ENCODE peak calls at places on chromosomes 3 and 15, in eight cellular contexts. A, M, I, D, R, X, E and W are unnamed samples.

GRCh38 chr3:14393440-14394111 is 8.8 kb upstream of the SLC6A6 start:
- DNase-seq in A (no peak), M (no peak), I (no peak), D (no peak), R (no peak), X (no peak), E (peak), W (no peak)

GRCh38 chr15:33296856-33297255 is 13.9 kb upstream of the RYR3 start:
- DNase-seq in A (no peak), M (no peak), I (no peak), D (no peak), R (no peak), X (no peak), E (no peak), W (no peak)

GRCh38 chr3:72391659-72392058 is 456.6 kb downstream of the SHQ1 start:
- DNase-seq in A (no peak), M (no peak), I (no peak), D (no peak), R (no peak), X (no peak), E (no peak), W (no peak)

GRCh38 chr3:99969133-99969532 is 145.2 kb downstream of the FILIP1L start:
- DNase-seq in A (no peak), M (no peak), I (no peak), D (no peak), R (no peak), X (no peak), E (no peak), W (no peak)

GRCh38 chr3:194380300-194380699 is 10.8 kb upstream of the LRRC15 start:
- DNase-seq in A (no peak), M (no peak), I (peak), D (no peak), R (no peak), X (no peak), E (no peak), W (no peak)

GRCh38 chr3:58163234-58163633 is 47.5 kb downstream of the DNASE1L3 start:
- DNase-seq in A (peak), M (no peak), I (no peak), D (peak), R (no peak), X (peak), E (no peak), W (no peak)

GRCh38 chr15:60575995-60576394 is 97.1 kb upstream of the ICE2 start:
- DNase-seq in A (no peak), M (no peak), I (no peak), D (no peak), R (no peak), X (no peak), E (peak), W (no peak)

GRCh38 chr3:179410999-179411398 is 40.3 kb downstream of the GNB4 start:
- DNase-seq in A (no peak), M (no peak), I (no peak), D (no peak), R (no peak), X (no peak), E (no peak), W (no peak)

GRCh38 chr3:31404871-31405270 is 127.9 kb upstream of the STT3B start:
- DNase-seq in A (no peak), M (no peak), I (no peak), D (no peak), R (no peak), X (no peak), E (no peak), W (no peak)

GRCh38 chr15:52076889-52077781 is 35.4 kb downstream of the BCL2L10 start:
- DNase-seq in A (no peak), M (no peak), I (no peak), D (peak), R (peak), X (no peak), E (peak), W (no peak)

GRCh38 chr3:87209115-87209514 is 18.0 kb upstream of the CHMP2B start:
- DNase-seq in A (no peak), M (no peak), I (no peak), D (no peak), R (no peak), X (no peak), E (no peak), W (no peak)

DNA sequence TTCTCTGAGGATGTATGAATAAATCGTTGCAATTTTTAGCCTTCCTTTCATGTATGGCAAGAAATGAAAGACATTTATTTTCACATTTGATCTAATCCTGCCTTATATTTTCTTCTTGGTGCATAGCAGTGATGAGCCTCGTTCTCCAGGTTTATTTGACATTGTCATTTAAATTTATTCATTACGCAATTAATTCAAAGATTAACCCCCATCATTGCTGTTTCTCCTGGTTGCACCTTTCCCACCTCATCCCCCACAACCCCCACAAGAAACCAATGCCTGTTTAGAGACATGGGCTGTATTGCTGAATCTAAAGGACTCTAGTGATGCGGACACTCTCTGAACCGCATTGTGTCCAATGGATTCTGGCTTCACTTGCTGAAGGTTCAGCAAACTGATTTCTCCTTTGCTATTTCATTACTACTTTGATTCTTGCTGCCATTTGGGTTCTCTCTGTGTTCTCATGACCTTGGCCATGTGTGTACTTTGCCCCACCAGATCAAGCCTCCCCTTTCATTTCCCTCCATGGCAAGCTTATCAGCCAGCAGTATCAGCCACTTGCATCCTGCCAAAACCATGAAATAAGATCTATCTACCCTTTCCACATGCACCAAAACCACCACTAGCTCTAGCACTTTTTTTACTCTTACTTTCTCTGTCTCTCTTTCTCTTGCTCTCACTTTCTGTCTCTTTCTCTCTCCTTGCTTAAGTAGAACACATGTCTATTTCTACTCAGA is 382.7 kb downstream of the GBE1 start:
- DNase-seq in A (no peak), M (no peak), I (no peak), D (no peak), R (no peak), X (no peak), E (no peak), W (no peak)
- H3K4me3 ChIP-seq in A (no peak), M (no peak), I (no peak), D (no peak), R (no peak), X (no peak), E (no peak), W (no peak)

DNA sequence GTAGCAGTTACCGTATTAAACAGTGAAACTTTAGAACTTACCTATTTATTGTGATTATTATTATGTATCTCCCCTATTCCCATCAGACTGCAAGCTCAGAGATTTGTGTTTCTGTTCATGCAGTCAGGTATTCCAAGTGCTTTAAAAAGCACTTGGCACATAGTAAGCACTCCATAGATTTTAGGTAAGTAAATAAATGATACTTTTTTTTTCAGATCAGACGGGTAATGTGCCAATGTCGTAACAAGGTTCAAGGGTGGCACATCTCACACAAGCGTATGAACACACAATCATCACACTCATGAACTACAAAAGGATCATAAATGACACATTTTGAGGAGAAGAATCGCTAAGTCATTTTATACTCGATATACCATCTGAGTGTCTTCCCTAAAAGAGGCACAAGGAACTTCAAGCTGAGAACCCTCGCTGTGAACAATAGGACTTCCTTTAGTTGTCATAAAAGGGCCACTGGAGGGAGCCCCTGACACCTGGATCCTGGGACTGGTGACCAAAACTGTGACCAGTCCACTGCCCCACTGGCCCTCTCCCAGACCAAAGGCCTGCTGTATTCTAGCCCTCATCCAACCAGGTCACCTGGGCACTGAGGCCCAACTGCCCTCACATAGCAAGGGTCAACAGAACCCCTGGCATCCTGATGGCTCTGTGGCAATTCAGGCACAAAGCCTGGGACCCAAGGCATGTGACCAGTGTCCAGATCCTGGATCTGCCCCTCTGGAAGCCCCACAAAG is 32.1 kb downstream of the KIF9 start:
- DNase-seq in A (no peak), M (peak), I (peak), D (peak), R (peak), X (peak), E (peak), W (no peak)
- TF ChIP-seq CTCF in A (peak), M (peak), I (no peak), D (peak), R (no peak), X (peak), E (peak), W (peak)

GRCh38 chr15:56805466-56806146 is 72.3 kb upstream of the ZNF280D start:
- DNase-seq in A (peak), M (peak), I (no peak), D (peak), R (no peak), X (no peak), E (peak), W (peak)
- H3K4me3 ChIP-seq in A (peak), M (peak), I (peak), D (no peak), R (no peak), X (no peak), E (no peak), W (peak)

GRCh38 chr3:160577093-160577492 is 11.7 kb upstream of the KPNA4 start:
- DNase-seq in A (no peak), M (no peak), I (no peak), D (no peak), R (no peak), X (no peak), E (no peak), W (no peak)

GRCh38 chr3:160574636-160575035 is 9.3 kb upstream of the KPNA4 start:
- DNase-seq in A (no peak), M (no peak), I (no peak), D (no peak), R (no peak), X (no peak), E (no peak), W (no peak)

GRCh38 chr3:160576621-160577020 is 11.2 kb upstream of the KPNA4 start:
- DNase-seq in A (no peak), M (no peak), I (no peak), D (no peak), R (no peak), X (no peak), E (no peak), W (no peak)

GRCh38 chr3:160575589-160575988 is 10.2 kb upstream of the KPNA4 start:
- DNase-seq in A (no peak), M (no peak), I (no peak), D (no peak), R (no peak), X (no peak), E (no peak), W (no peak)

DNA sequence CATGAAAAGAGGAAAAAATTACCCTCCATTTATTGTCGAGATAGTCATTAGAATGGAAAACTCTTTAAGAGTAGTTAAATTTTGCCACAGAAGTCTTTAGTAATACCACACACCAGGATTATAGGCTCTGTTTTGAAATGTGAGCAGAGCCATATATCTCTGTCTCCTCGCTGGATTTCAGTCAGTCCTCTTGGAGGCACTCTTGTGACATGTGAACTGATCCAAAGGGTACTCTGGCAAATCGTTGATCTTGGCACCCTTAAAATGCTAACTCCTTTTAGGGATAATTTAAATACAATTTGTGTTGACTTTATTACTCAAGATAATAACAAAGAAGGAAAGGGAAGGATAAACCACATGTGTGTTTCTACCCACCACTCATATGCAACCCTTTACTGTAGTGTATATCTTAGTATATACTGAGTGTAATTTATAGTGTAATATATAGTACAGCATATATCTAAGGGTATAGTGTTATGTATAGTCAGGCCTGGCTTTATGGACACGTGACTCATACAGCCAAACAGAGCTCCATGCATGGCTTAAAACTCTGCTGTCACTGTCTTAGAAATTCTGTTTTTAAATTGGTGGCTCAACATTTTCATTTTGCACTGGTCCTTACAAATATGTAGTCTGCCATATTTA is 12.3 kb upstream of the KPNA4 start:
- DNase-seq in A (no peak), M (peak), I (no peak), D (peak), R (no peak), X (no peak), E (peak), W (peak)
- TF ChIP-seq CTCF in A (peak), M (peak), I (no peak), D (no peak), R (no peak), X (no peak), E (peak), W (peak)

DNA sequence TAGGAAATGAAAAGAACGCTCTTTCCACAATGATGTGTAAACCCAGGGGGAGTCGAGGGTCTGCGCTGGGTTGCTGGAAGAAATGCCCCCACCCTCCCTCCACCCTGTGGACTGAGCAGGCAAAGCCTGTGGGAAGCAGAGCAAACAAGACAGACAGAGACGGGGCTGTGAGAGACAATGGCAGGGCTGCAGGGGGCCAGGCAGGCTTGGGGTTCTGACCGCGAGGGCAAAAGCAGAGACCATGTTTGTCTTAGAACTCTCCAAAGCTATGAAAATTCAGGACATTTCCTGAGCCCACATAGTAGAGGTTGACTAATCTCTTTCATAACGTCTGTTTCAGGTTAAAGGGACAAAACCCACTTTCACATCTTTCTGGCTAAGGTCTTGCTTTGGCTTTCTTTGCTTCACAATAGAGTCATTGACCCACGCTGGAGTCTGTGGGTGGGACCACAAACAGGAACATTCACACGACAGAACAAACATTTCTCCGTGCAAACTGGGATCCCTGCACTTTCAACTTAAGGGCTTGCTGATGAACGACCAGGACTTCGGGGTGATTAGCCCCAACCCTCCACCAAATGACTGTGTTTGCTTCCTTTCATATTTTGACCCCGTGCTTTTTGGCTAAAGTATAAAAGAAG is 156.0 kb upstream of the TPM1 start:
- DNase-seq in A (no peak), M (no peak), I (no peak), D (peak), R (no peak), X (no peak), E (peak), W (no peak)
- H3K4me3 ChIP-seq in A (peak), M (no peak), I (no peak), D (no peak), R (no peak), X (no peak), E (peak), W (peak)